ENCODE peak calls at places on chromosomes 4 and X, in eight cellular contexts. One of them, this sample, is unnamed.

GRCh38 chr4:57190651-57191481 is 80.7 kb upstream of the IGFBP7 start:
- DNase-seq in dorsolateral prefrontal cortex: no peak
- DNase-seq in heart right ventricle: no peak
- DNase-seq in A549: peak
- DNase-seq in substantia nigra: no peak
- DNase-seq in brain microvascular endothelial cell: peak
- DNase-seq in effector memory CD4-positive, alpha-beta T cell: no peak
- DNase-seq in adrenal gland: peak
- DNase-seq in this sample: no peak

GRCh38 chr4:104490096-104490769 is 4.5 kb downstream of the CXXC4 start:
- DNase-seq in heart right ventricle: no peak
- DNase-seq in A549: peak
- DNase-seq in substantia nigra: no peak
- DNase-seq in adrenal gland: no peak
- DNase-seq in effector memory CD4-positive, alpha-beta T cell: no peak
- DNase-seq in brain microvascular endothelial cell: no peak
- DNase-seq in dorsolateral prefrontal cortex: peak
- DNase-seq in this sample: peak

GRCh38 chr4:185421366-185422124 is 4.2 kb downstream of the UFSP2 start:
- DNase-seq in brain microvascular endothelial cell: peak
- DNase-seq in adrenal gland: peak
- DNase-seq in substantia nigra: no peak
- DNase-seq in A549: no peak
- DNase-seq in dorsolateral prefrontal cortex: no peak
- DNase-seq in effector memory CD4-positive, alpha-beta T cell: no peak
- DNase-seq in heart right ventricle: no peak
- DNase-seq in this sample: no peak

GRCh38 chr4:110501826-110502225 is 25.9 kb downstream of the ENPEP start:
- DNase-seq in adrenal gland: no peak
- DNase-seq in substantia nigra: no peak
- DNase-seq in effector memory CD4-positive, alpha-beta T cell: no peak
- DNase-seq in A549: no peak
- DNase-seq in heart right ventricle: no peak
- DNase-seq in brain microvascular endothelial cell: no peak
- DNase-seq in dorsolateral prefrontal cortex: no peak
- DNase-seq in this sample: no peak

GRCh38 chr4:33133723-33134122 is 2413.6 kb downstream of the PCDH7 start:
- DNase-seq in substantia nigra: no peak
- DNase-seq in heart right ventricle: no peak
- DNase-seq in brain microvascular endothelial cell: no peak
- DNase-seq in effector memory CD4-positive, alpha-beta T cell: no peak
- DNase-seq in adrenal gland: no peak
- DNase-seq in dorsolateral prefrontal cortex: no peak
- DNase-seq in A549: no peak
- DNase-seq in this sample: no peak

GRCh38 chr4:16714191-16714590 is 184.3 kb downstream of the LDB2 start:
- DNase-seq in substantia nigra: no peak
- DNase-seq in heart right ventricle: no peak
- DNase-seq in brain microvascular endothelial cell: no peak
- DNase-seq in dorsolateral prefrontal cortex: no peak
- DNase-seq in A549: no peak
- DNase-seq in adrenal gland: no peak
- DNase-seq in effector memory CD4-positive, alpha-beta T cell: no peak
- DNase-seq in this sample: no peak

GRCh38 chr4:47372561-47372960 is 90.9 kb downstream of the COMMD8 start:
- DNase-seq in dorsolateral prefrontal cortex: no peak
- DNase-seq in adrenal gland: no peak
- DNase-seq in A549: no peak
- DNase-seq in substantia nigra: no peak
- DNase-seq in brain microvascular endothelial cell: no peak
- DNase-seq in heart right ventricle: no peak
- DNase-seq in effector memory CD4-positive, alpha-beta T cell: no peak
- DNase-seq in this sample: no peak

GRCh38 chr4:168636506-168637176 is 139.8 kb downstream of the PALLD start:
- DNase-seq in heart right ventricle: no peak
- DNase-seq in brain microvascular endothelial cell: peak
- DNase-seq in adrenal gland: no peak
- DNase-seq in A549: no peak
- DNase-seq in substantia nigra: no peak
- DNase-seq in effector memory CD4-positive, alpha-beta T cell: no peak
- DNase-seq in dorsolateral prefrontal cortex: no peak
- DNase-seq in this sample: no peak

GRCh38 chrX:129982300-129983246 is at the start of gene BCORL1:
- DNase-seq in heart right ventricle: peak
- DNase-seq in effector memory CD4-positive, alpha-beta T cell: peak
- DNase-seq in adrenal gland: peak
- DNase-seq in brain microvascular endothelial cell: peak
- DNase-seq in dorsolateral prefrontal cortex: peak
- DNase-seq in substantia nigra: peak
- DNase-seq in A549: peak
- DNase-seq in this sample: peak

GRCh38 chr4:182126567-182126966 is 116.6 kb upstream of the TENM3 start:
- DNase-seq in brain microvascular endothelial cell: peak
- DNase-seq in A549: no peak
- DNase-seq in dorsolateral prefrontal cortex: no peak
- DNase-seq in heart right ventricle: no peak
- DNase-seq in substantia nigra: no peak
- DNase-seq in effector memory CD4-positive, alpha-beta T cell: no peak
- DNase-seq in adrenal gland: no peak
- DNase-seq in this sample: no peak

GRCh38 chr4:137180349-137180748 is 351.9 kb downstream of the PCDH18 start:
- DNase-seq in effector memory CD4-positive, alpha-beta T cell: no peak
- DNase-seq in brain microvascular endothelial cell: no peak
- DNase-seq in substantia nigra: no peak
- DNase-seq in adrenal gland: no peak
- DNase-seq in A549: peak
- DNase-seq in dorsolateral prefrontal cortex: no peak
- DNase-seq in heart right ventricle: no peak
- DNase-seq in this sample: no peak

GRCh38 chrX:96906741-96907140 is 23.0 kb downstream of the RPA4 start:
- DNase-seq in adrenal gland: no peak
- DNase-seq in effector memory CD4-positive, alpha-beta T cell: no peak
- DNase-seq in heart right ventricle: no peak
- DNase-seq in substantia nigra: no peak
- DNase-seq in A549: peak
- DNase-seq in brain microvascular endothelial cell: no peak
- DNase-seq in dorsolateral prefrontal cortex: no peak
- DNase-seq in this sample: no peak

GRCh38 chr4:95701500-95701899 is 138.4 kb upstream of the PDHA2 start:
- DNase-seq in substantia nigra: no peak
- DNase-seq in A549: no peak
- DNase-seq in dorsolateral prefrontal cortex: no peak
- DNase-seq in brain microvascular endothelial cell: peak
- DNase-seq in effector memory CD4-positive, alpha-beta T cell: no peak
- DNase-seq in adrenal gland: no peak
- DNase-seq in heart right ventricle: no peak
- DNase-seq in this sample: no peak

GRCh38 chr4:2781911-2782310 is 11.0 kb upstream of the SH3BP2 start:
- DNase-seq in heart right ventricle: no peak
- DNase-seq in dorsolateral prefrontal cortex: no peak
- DNase-seq in adrenal gland: no peak
- DNase-seq in A549: no peak
- DNase-seq in effector memory CD4-positive, alpha-beta T cell: no peak
- DNase-seq in substantia nigra: no peak
- DNase-seq in brain microvascular endothelial cell: no peak
- DNase-seq in this sample: no peak

GRCh38 chr4:87042986-87043820 is 108.4 kb downstream of the AFF1 start:
- DNase-seq in heart right ventricle: no peak
- DNase-seq in substantia nigra: no peak
- DNase-seq in A549: no peak
- DNase-seq in effector memory CD4-positive, alpha-beta T cell: no peak
- DNase-seq in adrenal gland: no peak
- DNase-seq in dorsolateral prefrontal cortex: no peak
- DNase-seq in brain microvascular endothelial cell: no peak
- DNase-seq in this sample: no peak

GRCh38 chr4:140135529-140136021 is 18.4 kb downstream of the MAML3 start:
- DNase-seq in heart right ventricle: peak
- DNase-seq in brain microvascular endothelial cell: no peak
- DNase-seq in effector memory CD4-positive, alpha-beta T cell: no peak
- DNase-seq in A549: peak
- DNase-seq in substantia nigra: peak
- DNase-seq in adrenal gland: peak
- DNase-seq in dorsolateral prefrontal cortex: peak
- DNase-seq in this sample: no peak

GRCh38 chr4:88382621-88383020 is 4.0 kb downstream of the HERC6 start:
- DNase-seq in dorsolateral prefrontal cortex: no peak
- DNase-seq in substantia nigra: no peak
- DNase-seq in brain microvascular endothelial cell: no peak
- DNase-seq in adrenal gland: no peak
- DNase-seq in A549: peak
- DNase-seq in effector memory CD4-positive, alpha-beta T cell: peak
- DNase-seq in heart right ventricle: no peak
- DNase-seq in this sample: no peak

GRCh38 chr4:2873329-2873728 is 29.7 kb downstream of the ADD1 start:
- DNase-seq in brain microvascular endothelial cell: no peak
- DNase-seq in heart right ventricle: no peak
- DNase-seq in A549: no peak
- DNase-seq in effector memory CD4-positive, alpha-beta T cell: no peak
- DNase-seq in substantia nigra: no peak
- DNase-seq in adrenal gland: no peak
- DNase-seq in dorsolateral prefrontal cortex: no peak
- DNase-seq in this sample: no peak

GRCh38 chr4:173346074-173346473 is 11.9 kb upstream of the HMGB2 start:
- DNase-seq in heart right ventricle: no peak
- DNase-seq in substantia nigra: no peak
- DNase-seq in A549: no peak
- DNase-seq in effector memory CD4-positive, alpha-beta T cell: no peak
- DNase-seq in brain microvascular endothelial cell: peak
- DNase-seq in dorsolateral prefrontal cortex: no peak
- DNase-seq in adrenal gland: no peak
- DNase-seq in this sample: no peak

GRCh38 chrX:47573334-47574095 is 8.7 kb upstream of the TIMP1 start:
- DNase-seq in adrenal gland: no peak
- DNase-seq in A549: no peak
- DNase-seq in effector memory CD4-positive, alpha-beta T cell: no peak
- DNase-seq in substantia nigra: no peak
- DNase-seq in brain microvascular endothelial cell: no peak
- DNase-seq in dorsolateral prefrontal cortex: no peak
- DNase-seq in heart right ventricle: peak
- DNase-seq in this sample: no peak
- H3K27ac ChIP-seq in adrenal gland: no peak
- H3K27ac ChIP-seq in A549: no peak
- H3K27ac ChIP-seq in effector memory CD4-positive, alpha-beta T cell: no peak
- H3K27ac ChIP-seq in substantia nigra: no peak
- H3K27ac ChIP-seq in brain microvascular endothelial cell: peak
- H3K27ac ChIP-seq in dorsolateral prefrontal cortex: peak
- H3K27ac ChIP-seq in heart right ventricle: peak
- H3K27ac ChIP-seq in this sample: no peak

GRCh38 chr4:122758033-122758432 is 25.5 kb downstream of the BBS12 start:
- DNase-seq in A549: peak
- DNase-seq in effector memory CD4-positive, alpha-beta T cell: no peak
- DNase-seq in substantia nigra: no peak
- DNase-seq in dorsolateral prefrontal cortex: no peak
- DNase-seq in heart right ventricle: no peak
- DNase-seq in adrenal gland: no peak
- DNase-seq in brain microvascular endothelial cell: no peak
- DNase-seq in this sample: no peak
- H3K27ac ChIP-seq in A549: peak
- H3K27ac ChIP-seq in effector memory CD4-positive, alpha-beta T cell: no peak
- H3K27ac ChIP-seq in substantia nigra: no peak
- H3K27ac ChIP-seq in dorsolateral prefrontal cortex: no peak
- H3K27ac ChIP-seq in heart right ventricle: no peak
- H3K27ac ChIP-seq in adrenal gland: no peak
- H3K27ac ChIP-seq in brain microvascular endothelial cell: no peak
- H3K27ac ChIP-seq in this sample: no peak

GRCh38 chr4:39910064-39910463 is 67.6 kb downstream of the PDS5A start:
- DNase-seq in adrenal gland: no peak
- DNase-seq in A549: no peak
- DNase-seq in brain microvascular endothelial cell: no peak
- DNase-seq in heart right ventricle: no peak
- DNase-seq in dorsolateral prefrontal cortex: no peak
- DNase-seq in substantia nigra: no peak
- DNase-seq in effector memory CD4-positive, alpha-beta T cell: no peak
- DNase-seq in this sample: no peak

GRCh38 chr4:39900966-39901365 is 76.7 kb downstream of the PDS5A start:
- DNase-seq in dorsolateral prefrontal cortex: no peak
- DNase-seq in effector memory CD4-positive, alpha-beta T cell: no peak
- DNase-seq in A549: no peak
- DNase-seq in adrenal gland: no peak
- DNase-seq in substantia nigra: no peak
- DNase-seq in brain microvascular endothelial cell: no peak
- DNase-seq in heart right ventricle: no peak
- DNase-seq in this sample: no peak

GRCh38 chr4:39908284-39908683 is 69.4 kb downstream of the PDS5A start:
- DNase-seq in adrenal gland: no peak
- DNase-seq in effector memory CD4-positive, alpha-beta T cell: no peak
- DNase-seq in A549: no peak
- DNase-seq in dorsolateral prefrontal cortex: no peak
- DNase-seq in heart right ventricle: no peak
- DNase-seq in substantia nigra: no peak
- DNase-seq in brain microvascular endothelial cell: no peak
- DNase-seq in this sample: no peak

GRCh38 chr4:39905656-39906055 is 72.1 kb downstream of the PDS5A start:
- DNase-seq in dorsolateral prefrontal cortex: no peak
- DNase-seq in heart right ventricle: no peak
- DNase-seq in A549: no peak
- DNase-seq in brain microvascular endothelial cell: no peak
- DNase-seq in substantia nigra: no peak
- DNase-seq in effector memory CD4-positive, alpha-beta T cell: no peak
- DNase-seq in adrenal gland: no peak
- DNase-seq in this sample: no peak
- H3K27ac ChIP-seq in dorsolateral prefrontal cortex: no peak
- H3K27ac ChIP-seq in heart right ventricle: no peak
- H3K27ac ChIP-seq in A549: no peak
- H3K27ac ChIP-seq in brain microvascular endothelial cell: no peak
- H3K27ac ChIP-seq in substantia nigra: no peak
- H3K27ac ChIP-seq in effector memory CD4-positive, alpha-beta T cell: no peak
- H3K27ac ChIP-seq in adrenal gland: no peak
- H3K27ac ChIP-seq in this sample: no peak

DNA sequence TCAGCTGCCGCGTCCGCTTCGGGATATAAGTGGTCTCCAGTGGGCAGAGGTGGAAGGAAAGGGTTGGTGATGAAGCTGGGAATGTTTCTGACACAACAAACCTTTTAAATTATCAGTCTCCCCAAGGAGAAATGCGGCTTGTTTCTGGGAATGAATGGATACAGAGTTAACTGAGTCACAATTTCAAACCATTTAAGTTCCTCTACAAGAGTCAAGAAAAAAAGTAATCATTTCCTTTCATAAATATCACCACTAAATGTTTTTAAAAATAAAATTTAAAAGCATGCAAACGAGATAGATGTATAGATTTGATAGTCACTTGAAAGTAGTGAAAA is 1.4 kb downstream of the GASK1B start:
- DNase-seq in heart right ventricle: no peak
- DNase-seq in adrenal gland: no peak
- DNase-seq in effector memory CD4-positive, alpha-beta T cell: no peak
- DNase-seq in dorsolateral prefrontal cortex: no peak
- DNase-seq in A549: no peak
- DNase-seq in substantia nigra: no peak
- DNase-seq in brain microvascular endothelial cell: no peak
- DNase-seq in this sample: no peak
- H3K27ac ChIP-seq in heart right ventricle: peak
- H3K27ac ChIP-seq in adrenal gland: peak
- H3K27ac ChIP-seq in effector memory CD4-positive, alpha-beta T cell: no peak
- H3K27ac ChIP-seq in dorsolateral prefrontal cortex: peak
- H3K27ac ChIP-seq in A549: peak
- H3K27ac ChIP-seq in substantia nigra: peak
- H3K27ac ChIP-seq in brain microvascular endothelial cell: no peak
- H3K27ac ChIP-seq in this sample: peak

GRCh38 chr4:26748805-26749204 is 111.8 kb upstream of the STIM2 start:
- DNase-seq in dorsolateral prefrontal cortex: no peak
- DNase-seq in adrenal gland: no peak
- DNase-seq in effector memory CD4-positive, alpha-beta T cell: no peak
- DNase-seq in A549: no peak
- DNase-seq in substantia nigra: no peak
- DNase-seq in brain microvascular endothelial cell: no peak
- DNase-seq in heart right ventricle: no peak
- DNase-seq in this sample: no peak
- H3K27ac ChIP-seq in dorsolateral prefrontal cortex: no peak
- H3K27ac ChIP-seq in adrenal gland: no peak
- H3K27ac ChIP-seq in effector memory CD4-positive, alpha-beta T cell: no peak
- H3K27ac ChIP-seq in A549: no peak
- H3K27ac ChIP-seq in substantia nigra: no peak
- H3K27ac ChIP-seq in brain microvascular endothelial cell: no peak
- H3K27ac ChIP-seq in heart right ventricle: no peak
- H3K27ac ChIP-seq in this sample: no peak

This sample was measured in caudate nucleus.